ENCODE peak calls at places on chromosomes 5 and 9, in nine cellular contexts. G, V, T, I, U, P, H, O and D are unnamed samples.
A peak's percentile ranks its signal among the peaks of the same experiment; 100 is the strongest.

GRCh38 chr9:108117775-108118174 is 628.2 kb upstream of the KLF4 start:
- DNase-seq in I (no peak), G (no peak), O (no peak), U (no peak), P (no peak), H (no peak), T (no peak), V (no peak), D (no peak)

GRCh38 chr9:136787690-136788400 is 3.3 kb upstream of the TMEM141 start:
- DNase-seq in H (peak; percentile 80), I (peak; percentile 32), O (peak; percentile 69), V (no peak), T (peak; percentile 78), P (peak; percentile 69), G (peak; percentile 69), U (peak; percentile 83), D (no peak)

GRCh38 chr9:128556915-128557634 is 4.7 kb downstream of the SPTAN1 start:
- DNase-seq in V (no peak), P (no peak), G (no peak), I (no peak), U (no peak), T (no peak), O (no peak), H (no peak), D (no peak)

GRCh38 chr5:96968074-96968473 is 32.2 kb downstream of the LNPEP start:
- DNase-seq in I (no peak), G (peak; percentile 75), V (no peak), T (no peak), U (no peak), H (no peak), P (peak; percentile 23), O (no peak), D (no peak)

GRCh38 chr9:130166399-130166798 is 5.8 kb upstream of the NCS1 start:
- DNase-seq in P (no peak), V (no peak), U (no peak), I (no peak), H (no peak), O (no peak), T (no peak), G (peak; percentile 64), D (no peak)

GRCh38 chr5:136526021-136526420 is 160.7 kb upstream of the TRPC7 start:
- DNase-seq in I (no peak), H (no peak), T (no peak), V (no peak), U (no peak), G (no peak), O (no peak), P (no peak), D (no peak)

GRCh38 chr9:122218070-122218884 is 10.5 kb downstream of the LHX6 start:
- DNase-seq in P (no peak), T (no peak), V (no peak), G (peak; percentile 55), I (no peak), O (peak; percentile 19), H (peak; percentile 48), U (no peak), D (no peak)

GRCh38 chr5:39217365-39218281 is 1.7 kb downstream of the FYB1 start:
- DNase-seq in H (peak; percentile 86), V (no peak), G (peak; percentile 76), T (peak; percentile 67), I (no peak), U (peak; percentile 71), O (peak; percentile 65), P (peak; percentile 58), D (no peak)

GRCh38 chr5:167853421-167853820 is 438.0 kb upstream of the WWC1 start:
- DNase-seq in P (no peak), U (no peak), H (no peak), I (no peak), O (no peak), V (no peak), T (no peak), G (no peak), D (no peak)

GRCh38 chr5:31861601-31862000 is 222.7 kb downstream of the PDZD2 start:
- DNase-seq in U (no peak), H (no peak), I (no peak), P (peak; percentile 20), T (no peak), G (no peak), O (no peak), V (no peak), D (no peak)

GRCh38 chr9:101486693-101487442 is 46.8 kb upstream of the RNF20 start:
- DNase-seq in V (peak; percentile 81), G (peak; percentile 82), P (no peak), U (peak; percentile 69), T (peak; percentile 63), O (no peak), H (no peak), I (no peak), D (peak; percentile 65)

GRCh38 chr9:33249087-33249657 is 9.2 kb downstream of the SPINK4 start:
- DNase-seq in P (no peak), T (no peak), V (no peak), H (no peak), G (no peak), O (no peak), I (no peak), U (no peak), D (no peak)

GRCh38 chr5:67032921-67033664 is 163.5 kb downstream of the CD180 start:
- DNase-seq in T (no peak), U (no peak), G (no peak), H (peak; percentile 87), P (no peak), I (no peak), V (no peak), O (no peak), D (no peak)

GRCh38 chr5:140590861-140591260 is 26.2 kb downstream of the SLC35A4 start:
- DNase-seq in U (no peak), O (no peak), P (no peak), H (no peak), T (no peak), G (no peak), I (no peak), V (no peak), D (no peak)

GRCh38 chr5:37971483-37972024 is 131.7 kb upstream of the GDNF start:
- DNase-seq in V (no peak), T (no peak), O (no peak), G (no peak), H (no peak), P (no peak), U (no peak), I (no peak), D (no peak)